ENCODE peak calls at places on chromosomes 4 and X, in four cellular contexts. One of them, this sample, is unnamed.

GRCh38 chrX:47145408-47146120 is 543 bp downstream of the RBM10 start:
- DNase-seq in GM12878: no peak
- DNase-seq in SK-N-SH: peak
- DNase-seq in H1: no peak
- DNase-seq in this sample: no peak

GRCh38 chr4:113950207-113950606 is 29.2 kb downstream of the ARSJ start:
- DNase-seq in GM12878: no peak
- DNase-seq in SK-N-SH: no peak
- DNase-seq in H1: no peak
- DNase-seq in this sample: no peak

GRCh38 chr4:127783026-127783769 is 1.1 kb downstream of the HSPA4L start:
- DNase-seq in GM12878: no peak
- DNase-seq in SK-N-SH: peak
- DNase-seq in H1: no peak
- DNase-seq in this sample: peak

GRCh38 chr4:87118826-87119225 is 101.6 kb downstream of the KLHL8 start:
- DNase-seq in GM12878: no peak
- DNase-seq in SK-N-SH: peak
- DNase-seq in H1: no peak
- DNase-seq in this sample: no peak

GRCh38 chr4:125200556-125200955 is 114.2 kb upstream of the FAT4 start:
- DNase-seq in GM12878: no peak
- DNase-seq in SK-N-SH: no peak
- DNase-seq in H1: no peak
- DNase-seq in this sample: no peak

GRCh38 chrX:54423161-54423888 is 16.9 kb upstream of the TSR2 start:
- DNase-seq in GM12878: no peak
- DNase-seq in SK-N-SH: no peak
- DNase-seq in H1: no peak
- DNase-seq in this sample: peak

GRCh38 chrX:13046035-13046851 is 1.8 kb upstream of the FAM9C start:
- DNase-seq in GM12878: no peak
- DNase-seq in SK-N-SH: no peak
- DNase-seq in H1: no peak
- DNase-seq in this sample: no peak

GRCh38 chr4:138911903-138912713 is 103.5 kb upstream of the NOCT start:
- DNase-seq in GM12878: no peak
- DNase-seq in SK-N-SH: peak
- DNase-seq in H1: no peak
- DNase-seq in this sample: no peak

GRCh38 chr4:42371306-42372063 is 25.8 kb upstream of the SHISA3 start:
- DNase-seq in GM12878: no peak
- DNase-seq in SK-N-SH: peak
- DNase-seq in H1: no peak
- DNase-seq in this sample: peak

GRCh38 chr4:3059090-3059428 is 15.3 kb downstream of the HTT-AS start:
- DNase-seq in GM12878: no peak
- DNase-seq in SK-N-SH: no peak
- DNase-seq in H1: no peak
- DNase-seq in this sample: no peak

GRCh38 chr4:31365006-31365690 is 645.0 kb downstream of the PCDH7 start:
- DNase-seq in GM12878: no peak
- DNase-seq in SK-N-SH: no peak
- DNase-seq in H1: no peak
- DNase-seq in this sample: no peak

GRCh38 chrX:79366888-79367749 is at the start of gene ITM2A:
- DNase-seq in GM12878: no peak
- DNase-seq in SK-N-SH: peak
- DNase-seq in H1: peak
- DNase-seq in this sample: no peak

GRCh38 chr4:149933883-149934282 is 118.2 kb upstream of the IQCM start:
- DNase-seq in GM12878: no peak
- DNase-seq in SK-N-SH: no peak
- DNase-seq in H1: no peak
- DNase-seq in this sample: no peak

GRCh38 chrX:136251042-136251991 is at the start of gene MAP7D3:
- DNase-seq in GM12878: no peak
- DNase-seq in SK-N-SH: peak
- DNase-seq in H1: peak
- DNase-seq in this sample: no peak

GRCh38 chr4:121712001-121712655 is 15.3 kb upstream of the ANXA5 start:
- DNase-seq in GM12878: no peak
- DNase-seq in SK-N-SH: no peak
- DNase-seq in H1: no peak
- DNase-seq in this sample: no peak

GRCh38 chrX:468979-469378 is 82.3 kb upstream of the PPP2R3B start:
- DNase-seq in GM12878: no peak
- DNase-seq in SK-N-SH: no peak
- DNase-seq in H1: no peak
- DNase-seq in this sample: no peak

GRCh38 chr4:47913328-47913727 is 1.1 kb downstream of the NFXL1 start:
- DNase-seq in GM12878: no peak
- DNase-seq in SK-N-SH: peak
- DNase-seq in H1: no peak
- DNase-seq in this sample: peak

GRCh38 chr4:42555828-42556227 is 101.1 kb downstream of the ATP8A1 start:
- DNase-seq in GM12878: no peak
- DNase-seq in SK-N-SH: no peak
- DNase-seq in H1: no peak
- DNase-seq in this sample: no peak

GRCh38 chr4:41124916-41125548 is 89.3 kb downstream of the APBB2 start:
- DNase-seq in GM12878: no peak
- DNase-seq in SK-N-SH: no peak
- DNase-seq in H1: peak
- DNase-seq in this sample: peak

GRCh38 chr4:3124070-3124767 is 49.7 kb downstream of the HTT start:
- DNase-seq in GM12878: no peak
- DNase-seq in SK-N-SH: no peak
- DNase-seq in H1: no peak
- DNase-seq in this sample: no peak

GRCh38 chr4:110287130-110287529 is 88.7 kb upstream of the ELOVL6 start:
- DNase-seq in GM12878: peak
- DNase-seq in SK-N-SH: no peak
- DNase-seq in H1: no peak
- DNase-seq in this sample: no peak

GRCh38 chr4:23855912-23856605 is 33.8 kb downstream of the PPARGC1A start:
- DNase-seq in GM12878: no peak
- DNase-seq in SK-N-SH: no peak
- DNase-seq in H1: no peak
- DNase-seq in this sample: peak

GRCh38 chr4:48778431-48779094 is 1.5 kb downstream of the FRYL start:
- DNase-seq in GM12878: no peak
- DNase-seq in SK-N-SH: peak
- DNase-seq in H1: no peak
- DNase-seq in this sample: peak

GRCh38 chr4:6027392-6027791 is 9.2 kb upstream of the C4orf50 start:
- DNase-seq in GM12878: no peak
- DNase-seq in SK-N-SH: no peak
- DNase-seq in H1: no peak
- DNase-seq in this sample: no peak

GRCh38 chr4:16196482-16197393 is 29.5 kb downstream of the TAPT1 start:
- DNase-seq in GM12878: peak
- DNase-seq in SK-N-SH: no peak
- DNase-seq in H1: no peak
- DNase-seq in this sample: peak

GRCh38 chr4:56757270-56757746 is 64.2 kb downstream of the SPINK2 start:
- DNase-seq in GM12878: no peak
- DNase-seq in SK-N-SH: no peak
- DNase-seq in H1: no peak
- DNase-seq in this sample: no peak

GRCh38 chr4:26496207-26496783 is 6.0 kb upstream of the CCKAR start:
- DNase-seq in GM12878: no peak
- DNase-seq in SK-N-SH: no peak
- DNase-seq in H1: no peak
- DNase-seq in this sample: peak

GRCh38 chrX:134782796-134783195 is 124.5 kb upstream of the PLAC1 start:
- DNase-seq in GM12878: no peak
- DNase-seq in SK-N-SH: peak
- DNase-seq in H1: no peak
- DNase-seq in this sample: no peak

GRCh38 chr4:31051151-31051550 is 331.0 kb downstream of the PCDH7 start:
- DNase-seq in GM12878: no peak
- DNase-seq in SK-N-SH: no peak
- DNase-seq in H1: no peak
- DNase-seq in this sample: no peak

GRCh38 chrX:151985531-151985930 is 11.1 kb upstream of the GABRE start:
- DNase-seq in GM12878: no peak
- DNase-seq in SK-N-SH: no peak
- DNase-seq in H1: no peak
- DNase-seq in this sample: no peak

GRCh38 chr4:101785476-101785875 is 5.1 kb upstream of the BANK1 start:
- DNase-seq in GM12878: no peak
- DNase-seq in SK-N-SH: no peak
- DNase-seq in H1: no peak
- DNase-seq in this sample: no peak

GRCh38 chr4:135007400-135007799 is 805.8 kb upstream of the PABPC4L start:
- DNase-seq in GM12878: no peak
- DNase-seq in SK-N-SH: no peak
- DNase-seq in H1: no peak
- DNase-seq in this sample: no peak

GRCh38 chrX:30741545-30741944 is 88.3 kb downstream of the GK start:
- DNase-seq in GM12878: no peak
- DNase-seq in SK-N-SH: no peak
- DNase-seq in H1: no peak
- DNase-seq in this sample: no peak

GRCh38 chr4:155952546-155952945 is 1.1 kb downstream of the CTSO start:
- DNase-seq in GM12878: no peak
- DNase-seq in SK-N-SH: no peak
- DNase-seq in H1: no peak
- DNase-seq in this sample: no peak

GRCh38 chr4:177396352-177396751 is 45.9 kb downstream of the AGA start:
- DNase-seq in GM12878: no peak
- DNase-seq in SK-N-SH: no peak
- DNase-seq in H1: no peak
- DNase-seq in this sample: no peak

DNA sequence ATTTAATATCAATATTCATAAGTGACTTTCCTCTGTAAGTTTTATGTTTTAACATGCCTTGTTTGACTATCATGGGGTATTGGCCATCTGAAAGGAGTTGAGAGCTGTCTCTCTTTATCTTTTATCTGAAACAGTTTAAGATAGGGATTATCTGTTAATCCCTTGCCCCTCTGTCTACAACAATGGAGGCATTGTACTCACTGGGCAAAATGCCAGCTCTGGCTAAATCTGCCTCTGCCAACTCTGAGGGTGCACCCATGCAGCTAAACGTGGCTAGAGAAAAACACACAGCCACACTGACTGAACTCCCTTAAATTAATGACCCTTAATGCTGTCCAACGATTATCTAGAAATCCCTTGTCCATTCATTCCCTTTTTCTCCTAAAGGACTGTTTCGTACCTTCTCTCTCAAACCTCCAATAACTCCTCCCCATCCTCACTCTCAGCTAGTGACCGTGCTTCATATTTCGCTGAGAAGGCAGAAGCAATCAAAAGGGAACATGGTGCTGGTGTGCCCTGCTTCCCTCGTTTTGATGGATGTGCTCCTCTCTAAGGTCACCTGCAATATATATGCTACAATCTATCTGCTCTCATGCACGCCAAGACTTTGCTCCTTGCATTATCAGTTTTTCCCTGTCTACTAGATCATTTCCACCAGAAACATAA is 10.3 kb downstream of the PHKA2 start:
- DNase-seq in GM12878: no peak
- DNase-seq in SK-N-SH: no peak
- DNase-seq in H1: no peak
- DNase-seq in this sample: peak
- TF ChIP-seq TCF12 in GM12878: no peak
- TF ChIP-seq TCF12 in SK-N-SH: no peak
- TF ChIP-seq TCF12 in H1: no peak
- TF ChIP-seq TCF12 in this sample: no peak

DNA sequence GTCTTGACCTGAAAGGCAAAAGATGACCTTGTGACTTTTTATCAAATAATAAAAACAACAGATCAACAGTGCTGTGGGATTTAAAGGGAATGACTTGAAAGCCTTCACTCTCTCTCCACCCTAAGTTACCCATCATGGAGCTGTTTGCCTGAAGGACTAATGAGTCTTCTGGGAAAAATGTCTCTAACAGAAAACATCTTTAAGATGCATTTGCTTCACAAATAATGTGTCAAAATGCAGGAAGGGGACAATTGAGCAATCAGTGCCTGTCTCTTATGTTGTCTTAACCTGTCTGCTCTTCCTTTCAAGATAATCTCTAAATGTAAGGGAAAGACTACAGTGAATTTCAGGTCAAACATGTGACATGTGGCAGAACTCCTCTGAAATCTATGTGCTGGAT is 766.6 kb downstream of the PDHA2 start:
- DNase-seq in GM12878: no peak
- DNase-seq in SK-N-SH: no peak
- DNase-seq in H1: no peak
- DNase-seq in this sample: no peak
- TF ChIP-seq TCF12 in GM12878: no peak
- TF ChIP-seq TCF12 in SK-N-SH: no peak
- TF ChIP-seq TCF12 in H1: no peak
- TF ChIP-seq TCF12 in this sample: no peak

GRCh38 chr4:100062921-100063320 is 112.8 kb upstream of the H2AZ1 start:
- DNase-seq in GM12878: no peak
- DNase-seq in SK-N-SH: no peak
- DNase-seq in H1: no peak
- DNase-seq in this sample: no peak
- TF ChIP-seq TCF12 in GM12878: no peak
- TF ChIP-seq TCF12 in SK-N-SH: no peak
- TF ChIP-seq TCF12 in H1: no peak
- TF ChIP-seq TCF12 in this sample: no peak

GRCh38 chr4:141486375-141486997 is 149.9 kb upstream of the IL15 start:
- DNase-seq in GM12878: no peak
- DNase-seq in SK-N-SH: no peak
- DNase-seq in H1: no peak
- DNase-seq in this sample: no peak
- TF ChIP-seq TCF12 in GM12878: no peak
- TF ChIP-seq TCF12 in SK-N-SH: peak
- TF ChIP-seq TCF12 in H1: no peak
- TF ChIP-seq TCF12 in this sample: no peak

This sample was measured in HepG2.